ENCODE peak calls at places on chromosome 15, in six cellular contexts. One of them, this sample, is unnamed. For H3K36me3, the result is how much of the 10 kb centered on the place peaks cover.

GRCh38 chr15:53203454-53203853 is 413.3 kb upstream of the ONECUT1 start:
- DNase-seq in fibroblast of lung: no peak
- DNase-seq in tibial artery: no peak
- DNase-seq in cardiac muscle cell: no peak
- DNase-seq in psoas muscle: peak
- DNase-seq in astrocyte: no peak
- DNase-seq in this sample: no peak

GRCh38 chr15:77013786-77014136 is 18.8 kb downstream of the PSTPIP1 start:
- DNase-seq in cardiac muscle cell: no peak
- DNase-seq in psoas muscle: peak
- DNase-seq in tibial artery: no peak
- DNase-seq in fibroblast of lung: no peak
- DNase-seq in astrocyte: no peak
- DNase-seq in this sample: no peak

GRCh38 chr15:78024141-78024567 is 53.4 kb downstream of the TBC1D2B start:
- DNase-seq in psoas muscle: peak
- DNase-seq in fibroblast of lung: peak
- DNase-seq in astrocyte: no peak
- DNase-seq in cardiac muscle cell: peak
- DNase-seq in tibial artery: peak
- DNase-seq in this sample: no peak

GRCh38 chr15:70974004-70974832 is 81.6 kb downstream of the LRRC49 start:
- DNase-seq in fibroblast of lung: peak
- DNase-seq in tibial artery: no peak
- DNase-seq in psoas muscle: no peak
- DNase-seq in cardiac muscle cell: peak
- DNase-seq in astrocyte: peak
- DNase-seq in this sample: peak

GRCh38 chr15:78712797-78713515 is 71.9 kb upstream of the CHRNB4 start:
- DNase-seq in psoas muscle: no peak
- DNase-seq in astrocyte: no peak
- DNase-seq in cardiac muscle cell: no peak
- DNase-seq in fibroblast of lung: no peak
- DNase-seq in tibial artery: no peak
- DNase-seq in this sample: no peak

GRCh38 chr15:65058394-65059368 is 9.1 kb downstream of the RASL12 start:
- DNase-seq in tibial artery: no peak
- DNase-seq in fibroblast of lung: no peak
- DNase-seq in cardiac muscle cell: no peak
- DNase-seq in astrocyte: no peak
- DNase-seq in psoas muscle: no peak
- DNase-seq in this sample: no peak

GRCh38 chr15:35078221-35078915 is 6.7 kb downstream of the NANOGP8 start:
- DNase-seq in fibroblast of lung: peak
- DNase-seq in psoas muscle: no peak
- DNase-seq in astrocyte: peak
- DNase-seq in tibial artery: no peak
- DNase-seq in cardiac muscle cell: peak
- DNase-seq in this sample: no peak

GRCh38 chr15:70062321-70062956 is 35.3 kb downstream of the TLE3 start:
- DNase-seq in cardiac muscle cell: peak
- DNase-seq in tibial artery: peak
- DNase-seq in fibroblast of lung: peak
- DNase-seq in psoas muscle: peak
- DNase-seq in astrocyte: peak
- DNase-seq in this sample: peak

GRCh38 chr15:65638107-65638506 is 16.4 kb downstream of the SLC24A1 start:
- DNase-seq in astrocyte: no peak
- DNase-seq in cardiac muscle cell: no peak
- DNase-seq in psoas muscle: no peak
- DNase-seq in tibial artery: no peak
- DNase-seq in fibroblast of lung: no peak
- DNase-seq in this sample: no peak

GRCh38 chr15:100016632-100017031 is 283.4 kb upstream of the LYSMD4 start:
- DNase-seq in cardiac muscle cell: no peak
- DNase-seq in fibroblast of lung: no peak
- DNase-seq in tibial artery: no peak
- DNase-seq in psoas muscle: no peak
- DNase-seq in astrocyte: no peak
- DNase-seq in this sample: no peak

GRCh38 chr15:100019601-100020000 is 286.4 kb upstream of the LYSMD4 start:
- DNase-seq in fibroblast of lung: no peak
- DNase-seq in tibial artery: no peak
- DNase-seq in psoas muscle: no peak
- DNase-seq in astrocyte: no peak
- DNase-seq in cardiac muscle cell: no peak
- DNase-seq in this sample: no peak

GRCh38 chr15:100020614-100021013 is 287.4 kb upstream of the LYSMD4 start:
- DNase-seq in tibial artery: no peak
- DNase-seq in psoas muscle: no peak
- DNase-seq in cardiac muscle cell: no peak
- DNase-seq in astrocyte: no peak
- DNase-seq in fibroblast of lung: no peak
- DNase-seq in this sample: no peak

GRCh38 chr15:100020181-100020580 is 286.9 kb upstream of the LYSMD4 start:
- DNase-seq in tibial artery: no peak
- DNase-seq in astrocyte: no peak
- DNase-seq in fibroblast of lung: no peak
- DNase-seq in cardiac muscle cell: no peak
- DNase-seq in psoas muscle: no peak
- DNase-seq in this sample: no peak

GRCh38 chr15:100017140-100017539 is 283.9 kb upstream of the LYSMD4 start:
- DNase-seq in astrocyte: no peak
- DNase-seq in psoas muscle: no peak
- DNase-seq in cardiac muscle cell: no peak
- DNase-seq in tibial artery: no peak
- DNase-seq in fibroblast of lung: no peak
- DNase-seq in this sample: no peak
- H3K36me3 ChIP-seq in astrocyte: under half
- H3K36me3 ChIP-seq in psoas muscle: under half
- H3K36me3 ChIP-seq in cardiac muscle cell: under half
- H3K36me3 ChIP-seq in tibial artery: under half
- H3K36me3 ChIP-seq in fibroblast of lung: under half
- H3K36me3 ChIP-seq in this sample: under half

DNA sequence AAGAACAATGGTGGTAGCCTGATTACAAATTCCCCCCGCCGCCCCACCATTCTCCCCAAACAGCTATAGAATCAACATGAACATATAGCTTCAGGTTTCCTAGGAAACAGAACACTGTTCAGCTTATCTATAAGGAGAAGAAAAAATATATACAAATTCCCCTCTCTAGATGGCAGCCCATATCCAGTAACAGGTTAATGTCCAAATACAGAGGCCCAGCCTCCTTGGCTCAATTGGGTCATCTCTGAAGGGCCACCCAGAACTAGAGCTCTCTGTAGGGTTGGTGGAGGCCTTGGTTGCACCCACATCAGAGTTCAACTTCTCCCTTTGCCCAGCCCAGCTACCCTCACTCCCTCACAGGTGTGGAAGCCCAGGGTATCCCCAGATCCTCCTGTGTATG is 91.5 kb upstream of the ADAMTS17 start:
- DNase-seq in psoas muscle: no peak
- DNase-seq in fibroblast of lung: no peak
- DNase-seq in cardiac muscle cell: no peak
- DNase-seq in tibial artery: no peak
- DNase-seq in astrocyte: no peak
- DNase-seq in this sample: no peak
- TF ChIP-seq CTCF in psoas muscle: no peak
- TF ChIP-seq CTCF in fibroblast of lung: no peak
- TF ChIP-seq CTCF in cardiac muscle cell: no peak
- TF ChIP-seq CTCF in tibial artery: no peak
- TF ChIP-seq CTCF in astrocyte: no peak
- TF ChIP-seq CTCF in this sample: no peak

DNA sequence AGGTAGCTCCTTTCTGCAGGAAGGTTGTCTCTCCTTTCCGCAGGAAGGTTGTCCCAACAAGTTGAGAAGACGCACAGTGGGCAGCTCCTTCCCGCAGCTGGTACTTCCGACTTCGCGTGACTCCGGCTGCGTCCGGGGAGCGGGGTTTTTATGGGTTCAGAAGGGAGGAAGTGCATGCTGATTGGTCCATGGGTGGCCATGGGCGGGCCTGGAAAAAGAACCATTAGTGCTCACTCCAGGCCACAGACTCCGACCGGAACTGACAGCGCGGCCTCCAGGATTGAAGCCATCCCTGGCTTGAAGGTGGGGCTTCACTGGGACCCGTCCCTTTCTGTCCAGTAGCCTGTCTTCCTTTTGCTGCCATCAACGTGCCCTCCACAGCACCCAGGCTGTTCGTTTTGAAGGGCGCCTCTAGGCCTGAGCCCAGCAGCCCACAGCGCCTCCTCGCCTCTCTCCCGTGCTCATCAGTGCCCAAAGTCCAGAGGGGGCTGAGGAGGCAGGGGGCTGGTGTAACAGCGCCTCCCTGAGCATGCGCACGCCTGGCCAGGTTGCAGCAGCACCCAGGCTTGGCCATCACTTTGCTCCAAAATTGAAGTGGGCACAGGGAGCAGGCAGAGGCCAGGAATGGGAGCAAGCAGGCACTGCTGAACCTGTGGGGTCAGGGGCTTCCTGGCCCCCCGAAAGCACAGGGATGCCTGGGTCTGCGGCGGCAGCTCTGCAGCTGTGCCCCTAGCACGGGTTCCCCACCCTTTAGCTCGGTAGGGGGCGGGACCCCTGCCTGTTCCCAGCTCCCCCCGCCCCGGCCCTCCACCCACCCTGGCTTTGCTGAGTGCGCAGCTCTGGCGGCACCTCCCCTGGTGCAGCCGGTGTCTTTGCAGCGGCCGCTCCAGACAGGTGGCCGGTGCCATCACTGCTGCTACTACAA is 330.6 kb upstream of the MCTP2 start:
- DNase-seq in psoas muscle: no peak
- DNase-seq in cardiac muscle cell: no peak
- DNase-seq in astrocyte: no peak
- DNase-seq in fibroblast of lung: no peak
- DNase-seq in tibial artery: no peak
- DNase-seq in this sample: no peak
- H3K4me3 ChIP-seq in psoas muscle: no peak
- H3K4me3 ChIP-seq in cardiac muscle cell: no peak
- H3K4me3 ChIP-seq in astrocyte: no peak
- H3K4me3 ChIP-seq in fibroblast of lung: no peak
- H3K4me3 ChIP-seq in tibial artery: no peak
- H3K4me3 ChIP-seq in this sample: no peak

GRCh38 chr15:57122080-57122845 is 203.8 kb downstream of the TCF12 start:
- DNase-seq in tibial artery: no peak
- DNase-seq in fibroblast of lung: no peak
- DNase-seq in astrocyte: no peak
- DNase-seq in cardiac muscle cell: no peak
- DNase-seq in psoas muscle: no peak
- DNase-seq in this sample: no peak
- H3K36me3 ChIP-seq in tibial artery: under half
- H3K36me3 ChIP-seq in fibroblast of lung: under half
- H3K36me3 ChIP-seq in astrocyte: under half
- H3K36me3 ChIP-seq in cardiac muscle cell: under half
- H3K36me3 ChIP-seq in psoas muscle: under half
- H3K36me3 ChIP-seq in this sample: under half

GRCh38 chr15:25790003-25790660 is 73.0 kb downstream of the ATP10A start:
- DNase-seq in psoas muscle: no peak
- DNase-seq in cardiac muscle cell: peak
- DNase-seq in tibial artery: peak
- DNase-seq in astrocyte: peak
- DNase-seq in fibroblast of lung: peak
- DNase-seq in this sample: peak
- TF ChIP-seq CTCF in psoas muscle: no peak
- TF ChIP-seq CTCF in cardiac muscle cell: no peak
- TF ChIP-seq CTCF in tibial artery: peak
- TF ChIP-seq CTCF in astrocyte: no peak
- TF ChIP-seq CTCF in fibroblast of lung: no peak
- TF ChIP-seq CTCF in this sample: no peak

DNA sequence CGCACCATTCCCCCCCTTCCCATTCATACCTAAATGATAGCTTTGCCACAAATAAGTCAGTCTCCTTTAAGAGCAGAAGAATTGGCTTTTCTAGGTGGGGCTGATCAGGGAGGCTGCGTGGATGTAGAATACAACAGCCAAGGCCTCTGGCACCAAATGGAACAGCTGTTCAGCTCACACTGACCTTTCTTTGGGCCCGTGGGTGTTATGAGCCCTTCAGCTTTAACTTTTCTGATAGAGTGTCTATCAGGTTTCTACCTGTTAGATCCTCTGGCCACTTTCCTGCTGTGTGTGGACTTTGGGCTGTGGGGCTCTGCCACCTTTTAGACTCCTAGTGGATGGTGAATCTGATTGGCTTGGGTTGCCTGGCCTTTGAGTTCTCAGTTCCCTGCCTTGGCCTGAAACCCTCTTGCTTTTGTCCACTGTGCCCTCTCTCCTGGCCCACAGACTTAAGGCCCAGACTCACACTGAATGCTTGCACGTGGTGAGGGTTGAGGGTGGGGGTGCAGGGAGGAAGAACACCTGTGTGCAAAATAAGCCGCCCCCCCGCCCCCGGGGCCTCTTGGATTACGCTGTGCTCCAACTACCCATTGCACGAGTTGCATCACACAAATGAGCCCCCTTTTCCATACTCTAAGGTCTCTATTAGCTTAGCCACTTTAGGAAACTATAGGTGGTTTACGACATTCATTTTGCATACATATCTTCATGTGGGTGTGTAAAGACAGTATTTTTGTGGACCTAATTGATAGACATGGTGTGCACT is 1.3 kb upstream of the RFX7 start:
- DNase-seq in cardiac muscle cell: no peak
- DNase-seq in fibroblast of lung: no peak
- DNase-seq in tibial artery: no peak
- DNase-seq in psoas muscle: no peak
- DNase-seq in astrocyte: no peak
- DNase-seq in this sample: no peak
- H3K4me3 ChIP-seq in cardiac muscle cell: no peak
- H3K4me3 ChIP-seq in fibroblast of lung: peak
- H3K4me3 ChIP-seq in tibial artery: peak
- H3K4me3 ChIP-seq in psoas muscle: peak
- H3K4me3 ChIP-seq in astrocyte: peak
- H3K4me3 ChIP-seq in this sample: peak

DNA sequence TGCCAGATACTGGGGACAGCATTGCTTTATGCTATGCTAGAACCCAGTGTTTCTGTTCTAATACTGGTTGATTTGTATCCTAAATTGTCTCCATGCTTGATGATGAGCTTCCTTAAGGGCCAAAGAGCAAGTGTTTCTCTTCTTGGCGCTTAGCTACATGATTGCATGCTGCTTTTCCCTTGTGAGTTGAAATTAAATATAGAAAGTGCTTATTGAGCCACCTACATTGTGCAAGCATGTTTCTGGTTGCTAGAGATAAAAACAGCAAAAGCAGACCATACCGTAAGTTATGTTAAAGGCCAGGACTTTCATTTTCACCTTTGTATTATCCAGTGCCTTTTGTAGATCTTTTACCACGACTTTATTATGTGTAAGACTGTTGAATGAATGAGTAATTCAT is 42.0 kb upstream of the CCNB2 start:
- DNase-seq in astrocyte: no peak
- DNase-seq in tibial artery: no peak
- DNase-seq in cardiac muscle cell: peak
- DNase-seq in psoas muscle: no peak
- DNase-seq in fibroblast of lung: no peak
- DNase-seq in this sample: no peak
- H3K36me3 ChIP-seq in astrocyte: under half
- H3K36me3 ChIP-seq in tibial artery: half or more
- H3K36me3 ChIP-seq in cardiac muscle cell: half or more
- H3K36me3 ChIP-seq in psoas muscle: half or more
- H3K36me3 ChIP-seq in fibroblast of lung: under half
- H3K36me3 ChIP-seq in this sample: under half

This sample was measured in BJ.